ENCODE peak calls at places on chromosomes 7 and 10, in eight cellular contexts. F, Z, J, C, V, X, K and E are unnamed samples.

GRCh38 chr7:137626469-137627067 is 220.2 kb downstream of the DGKI start:
- DNase-seq in F (no peak), Z (peak), J (no peak), C (peak), V (no peak), X (no peak), K (peak), E (peak)

GRCh38 chr10:89837173-89838001 is 136.0 kb downstream of the KIF20B start:
- DNase-seq in F (no peak), Z (peak), J (no peak), C (peak), V (no peak), X (no peak), K (peak), E (no peak)

GRCh38 chr10:129389194-129389593 is 77.8 kb upstream of the MGMT start:
- DNase-seq in F (no peak), Z (no peak), J (no peak), C (no peak), V (no peak), X (no peak), K (no peak), E (no peak)

GRCh38 chr7:3725660-3726059 is 424.6 kb downstream of the SDK1 start:
- DNase-seq in F (no peak), Z (no peak), J (no peak), C (no peak), V (no peak), X (no peak), K (no peak), E (no peak)

GRCh38 chr10:2968401-2968800 is 98.9 kb upstream of the PFKP start:
- DNase-seq in F (peak), Z (no peak), J (no peak), C (peak), V (no peak), X (no peak), K (no peak), E (no peak)

GRCh38 chr10:100982916-100983830 is 4.1 kb downstream of the MRPL43 start:
- DNase-seq in F (no peak), Z (no peak), J (peak), C (no peak), V (no peak), X (no peak), K (peak), E (no peak)

GRCh38 chr10:31707578-31708411 is 220.8 kb downstream of the ARHGAP12 start:
- DNase-seq in F (peak), Z (peak), J (no peak), C (peak), V (no peak), X (peak), K (peak), E (no peak)

GRCh38 chr10:488081-488932 is 201.2 kb downstream of the DIP2C start:
- DNase-seq in F (no peak), Z (no peak), J (no peak), C (no peak), V (no peak), X (no peak), K (peak), E (peak)

GRCh38 chr7:55431898-55432297 is 66.8 kb downstream of the LANCL2 start:
- DNase-seq in F (no peak), Z (no peak), J (no peak), C (no peak), V (no peak), X (no peak), K (no peak), E (no peak)

GRCh38 chr10:113732966-113733365 is 18.5 kb upstream of the PLEKHS1 start:
- DNase-seq in F (no peak), Z (no peak), J (no peak), C (no peak), V (no peak), X (no peak), K (no peak), E (no peak)
- H3K4me3 ChIP-seq in F (no peak), Z (no peak), J (no peak), C (no peak), V (no peak), X (no peak), K (no peak), E (no peak)

GRCh38 chr7:142585425-142585824 is 163.8 kb upstream of the PRSS1 start:
- DNase-seq in F (no peak), Z (no peak), J (no peak), C (no peak), V (no peak), X (no peak), K (no peak), E (no peak)

GRCh38 chr7:142586611-142587010 is 162.7 kb upstream of the PRSS1 start:
- DNase-seq in F (no peak), Z (no peak), J (no peak), C (no peak), V (no peak), X (no peak), K (no peak), E (no peak)

GRCh38 chr7:142584765-142585164 is 164.5 kb upstream of the PRSS1 start:
- DNase-seq in F (no peak), Z (no peak), J (no peak), C (peak), V (no peak), X (no peak), K (no peak), E (no peak)

GRCh38 chr7:142590077-142590476 is 159.2 kb upstream of the PRSS1 start:
- DNase-seq in F (no peak), Z (no peak), J (no peak), C (no peak), V (no peak), X (no peak), K (no peak), E (no peak)

DNA sequence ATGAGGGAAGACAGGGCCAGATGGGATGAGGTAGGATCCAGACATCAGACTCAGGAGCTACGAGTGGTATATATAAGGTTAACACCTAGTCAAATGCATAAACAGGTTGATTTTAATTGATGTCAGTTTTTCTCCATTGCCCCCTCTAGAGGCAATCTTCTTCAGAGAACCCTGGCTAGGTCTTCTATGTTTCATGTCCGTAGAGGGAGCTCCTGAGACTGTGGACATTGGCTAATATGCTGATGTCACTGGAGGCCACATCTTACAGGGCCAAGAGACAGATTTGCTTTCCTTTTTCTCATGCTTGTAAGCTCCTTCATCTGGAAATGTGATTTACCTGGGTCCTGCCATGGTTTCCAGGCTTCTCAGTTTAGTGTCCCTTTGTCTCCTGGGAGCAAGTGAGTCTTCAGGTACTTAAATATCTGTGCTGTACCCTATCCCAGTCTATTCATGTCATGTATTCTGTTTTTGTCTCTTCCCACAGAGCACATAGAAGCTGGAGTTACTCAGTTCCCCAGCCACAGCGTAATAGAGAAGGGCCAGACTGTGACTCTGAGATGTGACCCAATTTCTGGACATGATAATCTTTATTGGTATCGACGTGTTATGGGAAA is 161.6 kb upstream of the PRSS1 start:
- DNase-seq in F (no peak), Z (peak), J (no peak), C (peak), V (no peak), X (no peak), K (no peak), E (peak)
- H3K4me3 ChIP-seq in F (no peak), Z (no peak), J (no peak), C (no peak), V (no peak), X (no peak), K (no peak), E (no peak)

GRCh38 chr7:141702892-141703291 is 926 bp upstream of the DENND11 start:
- DNase-seq in F (no peak), Z (no peak), J (no peak), C (no peak), V (no peak), X (no peak), K (no peak), E (no peak)
- H3K4me3 ChIP-seq in F (no peak), Z (no peak), J (peak), C (no peak), V (no peak), X (no peak), K (no peak), E (peak)

GRCh38 chr7:107472116-107472515 is 2.3 kb downstream of the GPR22 start:
- DNase-seq in F (no peak), Z (no peak), J (no peak), C (no peak), V (no peak), X (no peak), K (no peak), E (no peak)

GRCh38 chr7:107467972-107468371 is 1.9 kb upstream of the GPR22 start:
- DNase-seq in F (no peak), Z (no peak), J (no peak), C (no peak), V (no peak), X (no peak), K (no peak), E (no peak)

GRCh38 chr7:107468824-107469223 is 1.0 kb upstream of the GPR22 start:
- DNase-seq in F (no peak), Z (no peak), J (no peak), C (no peak), V (no peak), X (no peak), K (no peak), E (no peak)

GRCh38 chr7:107471292-107472070 is 1.6 kb downstream of the GPR22 start:
- DNase-seq in F (no peak), Z (no peak), J (no peak), C (no peak), V (no peak), X (no peak), K (no peak), E (no peak)

DNA sequence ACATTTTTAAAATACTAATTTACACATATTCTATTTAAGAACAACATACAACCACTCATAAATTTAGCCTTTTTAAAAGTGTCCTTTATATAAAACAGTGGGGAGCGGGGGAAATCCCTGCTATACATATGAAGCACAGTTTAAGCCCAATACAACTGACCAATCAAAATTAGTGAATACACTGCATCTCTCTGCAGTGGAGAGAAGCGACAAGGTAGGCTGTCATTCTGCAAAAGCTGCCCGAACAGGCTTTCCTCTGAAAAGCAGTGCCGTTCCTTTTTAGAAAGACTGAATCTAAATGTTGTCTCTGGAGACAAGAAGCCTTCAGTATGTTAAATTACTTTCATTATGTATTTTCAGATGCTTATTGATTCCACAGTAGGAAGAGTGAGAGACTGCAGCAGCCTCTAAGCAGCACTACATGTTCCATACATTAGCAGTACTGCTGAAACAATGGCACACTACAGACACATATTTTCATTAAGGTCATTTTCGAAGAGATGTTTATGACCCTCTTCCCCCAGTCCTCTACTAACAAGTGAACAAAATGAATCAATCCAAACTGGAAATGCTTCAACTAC is at the start of gene GPR22:
- DNase-seq in F (no peak), Z (no peak), J (no peak), C (no peak), V (no peak), X (no peak), K (no peak), E (no peak)
- H3K4me3 ChIP-seq in F (no peak), Z (no peak), J (no peak), C (no peak), V (no peak), X (no peak), K (peak), E (no peak)

GRCh38 chr7:150665882-150666281 is 19.6 kb upstream of the GIMAP2 start:
- DNase-seq in F (no peak), Z (no peak), J (no peak), C (no peak), V (no peak), X (no peak), K (no peak), E (no peak)

GRCh38 chr7:150668472-150668911 is 17.0 kb upstream of the GIMAP2 start:
- DNase-seq in F (no peak), Z (peak), J (no peak), C (no peak), V (no peak), X (no peak), K (no peak), E (no peak)

GRCh38 chr7:150665075-150665794 is 20.3 kb upstream of the GIMAP2 start:
- DNase-seq in F (no peak), Z (no peak), J (no peak), C (no peak), V (no peak), X (no peak), K (no peak), E (no peak)

GRCh38 chr7:150666412-150666811 is 19.1 kb upstream of the GIMAP2 start:
- DNase-seq in F (no peak), Z (no peak), J (no peak), C (no peak), V (no peak), X (no peak), K (no peak), E (no peak)

DNA sequence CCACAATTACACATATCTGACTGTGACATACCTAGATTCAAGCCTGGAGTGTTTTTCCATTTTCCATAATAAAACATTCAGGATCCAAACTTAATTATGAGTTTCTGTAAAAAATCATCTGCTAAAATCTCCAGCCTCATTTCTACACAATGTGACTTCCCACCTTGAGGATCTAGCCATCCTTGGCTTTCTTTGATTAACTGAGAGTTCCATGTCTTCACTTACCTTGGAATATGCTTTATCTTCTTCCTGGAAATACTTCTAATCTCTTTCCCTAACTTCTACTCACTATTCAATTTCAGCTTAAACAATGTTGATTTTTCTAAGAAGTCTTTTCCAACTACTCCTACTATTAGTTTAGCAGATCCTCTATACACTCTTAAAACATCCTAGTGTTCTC is 16.5 kb upstream of the GIMAP2 start:
- DNase-seq in F (no peak), Z (no peak), J (no peak), C (no peak), V (no peak), X (no peak), K (no peak), E (no peak)
- H3K4me3 ChIP-seq in F (no peak), Z (no peak), J (no peak), C (no peak), V (peak), X (no peak), K (no peak), E (no peak)

DNA sequence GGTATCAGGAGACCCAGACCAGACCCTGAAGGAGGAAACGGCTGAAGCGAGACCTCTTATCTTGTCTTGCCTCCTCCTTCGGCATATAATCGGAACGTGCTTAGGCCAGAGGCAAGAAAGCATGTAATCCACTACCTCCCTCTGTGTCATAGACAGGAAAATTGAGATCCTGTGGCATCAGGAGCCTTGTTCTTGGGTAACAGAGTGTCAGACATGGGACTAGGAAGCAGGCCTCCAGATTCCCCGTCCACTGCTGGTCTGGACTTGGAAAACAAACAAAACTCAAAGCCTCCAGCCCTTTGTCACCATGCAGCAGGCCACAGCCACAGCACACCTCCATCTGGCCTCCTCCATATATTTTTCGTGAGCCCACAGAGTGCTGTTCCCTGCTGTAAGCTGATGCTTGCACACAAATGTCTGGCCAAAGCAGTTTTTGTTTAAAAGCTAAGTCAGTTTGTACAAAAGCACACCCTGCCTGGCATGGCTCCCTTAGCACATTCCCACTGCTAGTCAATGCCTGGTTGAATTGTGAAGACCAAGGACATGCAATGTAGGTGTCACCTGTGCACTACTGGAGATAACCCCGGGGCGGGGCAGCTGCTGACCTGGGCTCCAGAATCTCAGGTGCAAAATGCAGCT is 510.9 kb downstream of the RPS24 start:
- DNase-seq in F (no peak), Z (no peak), J (peak), C (no peak), V (no peak), X (no peak), K (no peak), E (no peak)
- H3K4me3 ChIP-seq in F (no peak), Z (no peak), J (no peak), C (no peak), V (no peak), X (no peak), K (no peak), E (no peak)

DNA sequence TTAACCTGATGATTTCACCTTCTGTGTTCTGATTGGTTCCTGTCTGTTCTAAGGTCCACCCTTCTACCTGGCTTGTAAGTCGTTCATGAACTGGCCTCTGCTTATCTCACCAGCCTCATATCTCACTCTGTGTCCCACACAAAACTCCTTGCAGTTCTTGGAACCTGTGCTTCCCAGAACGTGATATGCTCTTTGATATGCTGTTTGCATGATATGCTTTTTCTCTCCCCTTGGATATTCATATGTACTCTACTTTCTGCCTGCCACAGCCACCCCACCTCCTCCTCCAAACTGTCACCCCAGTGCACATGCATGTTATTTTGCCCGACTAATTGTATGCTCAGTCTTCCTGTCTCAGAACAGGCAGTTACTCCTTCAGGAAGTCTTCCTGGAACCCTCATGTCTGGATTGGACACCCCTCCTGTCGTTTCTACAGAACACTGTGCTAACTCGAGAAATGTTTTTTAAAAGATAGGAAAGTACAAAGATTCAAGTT is 1.9 kb upstream of the ITPRIP start:
- DNase-seq in F (no peak), Z (no peak), J (no peak), C (no peak), V (no peak), X (no peak), K (no peak), E (no peak)
- H3K4me3 ChIP-seq in F (no peak), Z (no peak), J (peak), C (no peak), V (no peak), X (no peak), K (no peak), E (no peak)

GRCh38 chr7:26166681-26167266 is 14.8 kb downstream of the NFE2L3 start:
- DNase-seq in F (no peak), Z (no peak), J (no peak), C (no peak), V (no peak), X (no peak), K (no peak), E (no peak)
- H3K4me3 ChIP-seq in F (no peak), Z (no peak), J (no peak), C (no peak), V (no peak), X (no peak), K (no peak), E (no peak)